ENCODE peak calls at places on chromosomes 5 and 9, in five cellular contexts. W, J, G, T and R are unnamed samples.

GRCh38 chr9:134396258-134396742 is 70.0 kb downstream of the RXRA start:
- DNase-seq in J (peak; percentile 72), T (no peak), W (peak; percentile 93), G (no peak), R (peak; percentile 95)

GRCh38 chr5:148786456-148786855 is 40.0 kb upstream of the ADRB2 start:
- DNase-seq in J (no peak), G (no peak), T (no peak), W (no peak), R (no peak)

GRCh38 chr5:102511666-102512065 is 12.9 kb upstream of the SLCO6A1 start:
- DNase-seq in T (no peak), W (no peak), G (peak; percentile 39), J (no peak), R (no peak)

GRCh38 chr5:76838481-76839261 is 11.1 kb upstream of the S100Z start:
- DNase-seq in T (no peak), J (no peak), G (no peak), W (no peak), R (no peak)

GRCh38 chr5:82513739-82514138 is 235.6 kb upstream of the RPS23 start:
- DNase-seq in J (no peak), T (no peak), G (no peak), W (no peak), R (no peak)

GRCh38 chr9:128150594-128151342 is 1.5 kb downstream of the LCN2 start:
- DNase-seq in T (no peak), W (peak; percentile 43), J (no peak), G (no peak), R (peak; percentile 73)

GRCh38 chr5:91266184-91266705 is 116.9 kb downstream of the ARRDC3 start:
- DNase-seq in G (no peak), J (no peak), T (no peak), W (peak; percentile 61), R (no peak)

GRCh38 chr5:149632311-149633251 is 51.3 kb downstream of the ARHGEF37 start:
- DNase-seq in W (no peak), G (no peak), T (no peak), J (no peak), R (no peak)

GRCh38 chr9:28365736-28366135 is 792.5 kb upstream of the C9orf72 start:
- DNase-seq in G (no peak), T (no peak), W (no peak), J (no peak), R (no peak)

GRCh38 chr5:40227927-40228326 is 451.8 kb upstream of the PTGER4 start:
- DNase-seq in T (no peak), G (no peak), J (no peak), W (no peak), R (no peak)

DNA sequence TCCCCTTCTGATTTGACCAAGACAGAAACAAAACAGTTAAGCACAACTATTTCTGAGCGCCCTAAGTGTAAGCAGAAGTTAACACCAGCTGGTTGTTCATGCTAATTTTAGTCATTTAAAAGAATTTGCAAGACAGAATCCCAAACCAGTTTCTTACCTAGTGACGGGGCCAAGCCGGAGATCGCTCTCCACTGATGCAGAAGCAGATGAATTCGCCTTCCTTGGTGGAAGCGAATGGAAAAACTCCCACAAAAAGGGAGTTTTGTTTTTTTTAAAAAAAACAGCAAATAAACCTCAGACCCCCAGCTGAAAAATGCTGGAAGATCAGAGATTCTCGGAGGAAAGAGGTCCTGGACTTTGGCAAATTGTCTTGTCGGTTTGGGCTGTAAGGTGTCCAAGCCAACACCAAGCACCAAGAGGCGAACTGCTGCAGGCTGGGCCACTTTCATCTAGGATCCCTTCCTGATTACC is 47.4 kb upstream of the GLDC start:
- DNase-seq in G (no peak), W (no peak), J (no peak), T (no peak), R (no peak)
- TF ChIP-seq POLR2A in G (no peak), W (no peak), J (no peak), T (no peak), R (no peak)

GRCh38 chr5:123089971-123090640 is 1.1 kb downstream of the PRDM6 start:
- DNase-seq in J (no peak), T (no peak), W (peak; percentile 66), G (no peak), R (no peak)
- H3K4me3 ChIP-seq in J (no peak overlapping the region), T (peak overlapping the region; percentile 35), W (no peak overlapping the region), G (no peak overlapping the region), R (peak overlapping the region; percentile 47)

GRCh38 chr9:97938081-97938644 is at the start of gene HEMGN:
- DNase-seq in G (no peak), T (no peak), W (no peak), J (peak; percentile 28), R (no peak)
- TF ChIP-seq POLR2A in G (no peak), T (no peak), W (no peak), J (no peak), R (no peak)

DNA sequence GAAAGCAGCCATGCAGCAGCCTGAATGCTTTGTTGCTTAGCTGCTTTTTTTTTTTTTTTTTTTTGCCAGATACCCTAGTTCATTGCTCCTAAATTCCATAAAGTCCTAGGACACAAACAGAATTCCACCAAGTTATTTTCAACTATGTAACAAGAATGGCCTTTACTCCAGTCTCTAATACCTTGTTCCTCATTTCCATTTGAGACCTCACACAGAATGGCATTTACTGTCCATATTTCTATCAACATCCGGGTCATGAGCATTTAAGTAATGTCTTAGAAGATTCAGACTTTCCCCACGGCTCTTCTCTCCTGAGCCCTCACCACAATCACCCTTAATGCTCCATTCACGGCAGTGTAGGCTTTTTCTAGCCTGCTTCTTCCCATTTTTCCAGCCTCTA is 31.7 kb upstream of the FBXW11 start:
- DNase-seq in T (no peak), W (no peak), G (no peak), J (no peak), R (no peak)
- H3K4me3 ChIP-seq in T (no peak overlapping the region), W (no peak overlapping the region), G (no peak overlapping the region), J (no peak overlapping the region), R (no peak overlapping the region)

GRCh38 chr5:173885481-173886010 is 2.6 kb upstream of the CPEB4 start:
- DNase-seq in G (no peak), J (no peak), W (peak; percentile 45), T (no peak), R (no peak)
- TF ChIP-seq POLR2A in G (no peak), J (no peak), W (no peak), T (no peak), R (no peak)

GRCh38 chr5:172283020-172283861 is at the start of gene UBTD2:
- DNase-seq in G (peak; percentile 82), J (no peak), W (peak; percentile 86), T (peak; percentile 80), R (peak; percentile 96)

GRCh38 chr5:172288465-172288864 is 4.9 kb upstream of the UBTD2 start:
- DNase-seq in W (no peak), T (no peak), G (no peak), J (no peak), R (no peak)

GRCh38 chr5:172284275-172284971 is 859 bp upstream of the UBTD2 start:
- DNase-seq in T (no peak), J (no peak), G (no peak), W (no peak), R (peak; percentile 88)

GRCh38 chr5:172283862-172284274 is 304 bp upstream of the UBTD2 start:
- DNase-seq in J (no peak), G (peak; percentile 80), T (peak; percentile 86), W (peak; percentile 85), R (peak; percentile 96)

GRCh38 chr5:172285226-172286143 is 1.9 kb upstream of the UBTD2 start:
- DNase-seq in T (no peak), G (no peak), J (no peak), W (peak; percentile 18), R (no peak)
- H3K4me3 ChIP-seq in T (no peak overlapping the region), G (no peak overlapping the region), J (no peak overlapping the region), W (no peak overlapping the region), R (peak overlapping the region; percentile 94)